ENCODE peak calls at places on chromosomes 3 and 15, in seven cellular contexts. B is A549, C is GM12878, G is upper lobe of left lung, I is transverse colon, H is tibial nerve, K is ovary. O is an unnamed sample.

GRCh38 chr15:74957301-74958035 is 896 bp upstream of the RPP25 start:
- DNase-seq in B (peak; percentile 72), C (no peak), G (peak; percentile 90), I (peak; percentile 67), H (no peak), K (no peak), O (peak; percentile 79)

GRCh38 chr3:81311321-81311720 is 450.1 kb downstream of the GBE1 start:
- DNase-seq in B (no peak), C (no peak), G (no peak), I (no peak), H (no peak), K (no peak), O (no peak)

GRCh38 chr3:37599186-37599585 is 262.5 kb upstream of the CTDSPL start:
- DNase-seq in B (no peak), C (no peak), G (no peak), I (no peak), H (no peak), K (no peak), O (no peak)

GRCh38 chr3:66037986-66038369 is 740 bp downstream of the MAGI1 start:
- DNase-seq in B (no peak), C (no peak), G (peak; percentile 87), I (peak; percentile 22), H (no peak), K (peak; percentile 26), O (no peak)

GRCh38 chr15:101162701-101163483 is 89.0 kb downstream of the CHSY1 start:
- DNase-seq in B (no peak), C (no peak), G (no peak), I (no peak), H (no peak), K (no peak), O (peak; percentile 81)

GRCh38 chr3:123471106-123471505 is 22.2 kb upstream of the ADCY5 start:
- DNase-seq in B (no peak), C (no peak), G (no peak), I (no peak), H (no peak), K (no peak), O (no peak)

GRCh38 chr15:100224206-100225185 is 117.3 kb downstream of the ADAMTS17 start:
- DNase-seq in B (no peak), C (no peak), G (no peak), I (no peak), H (no peak), K (no peak), O (no peak)

GRCh38 chr3:172071780-172072179 is 32.4 kb downstream of the FNDC3B start:
- DNase-seq in B (no peak), C (no peak), G (no peak), I (no peak), H (no peak), K (no peak), O (no peak)

GRCh38 chr3:124552224-124552623 is 178.0 kb upstream of the UMPS start:
- DNase-seq in B (peak; percentile 64), C (no peak), G (no peak), I (peak; percentile 51), H (no peak), K (no peak), O (no peak)
- TF ChIP-seq EP300 in B (no peak), C (no peak), G (no peak), I (no peak), H (no peak), K (no peak), O (no peak)

GRCh38 chr3:194140520-194141414 is 4.8 kb downstream of the HES1 start:
- DNase-seq in B (peak; percentile 54), C (no peak), G (peak; percentile 92), I (peak; percentile 49), H (peak; percentile 16), K (peak; percentile 77), O (peak; percentile 85)
- TF ChIP-seq EP300 in B (no peak), C (no peak), G (peak; percentile 7), I (no peak), H (no peak), K (no peak), O (no peak)

GRCh38 chr3:31667582-31667981 is 134.9 kb downstream of the STT3B start:
- DNase-seq in B (no peak), C (no peak), G (no peak), I (no peak), H (no peak), K (no peak), O (no peak)
- TF ChIP-seq EP300 in B (no peak), C (no peak), G (no peak), I (no peak), H (no peak), K (no peak), O (no peak)

DNA sequence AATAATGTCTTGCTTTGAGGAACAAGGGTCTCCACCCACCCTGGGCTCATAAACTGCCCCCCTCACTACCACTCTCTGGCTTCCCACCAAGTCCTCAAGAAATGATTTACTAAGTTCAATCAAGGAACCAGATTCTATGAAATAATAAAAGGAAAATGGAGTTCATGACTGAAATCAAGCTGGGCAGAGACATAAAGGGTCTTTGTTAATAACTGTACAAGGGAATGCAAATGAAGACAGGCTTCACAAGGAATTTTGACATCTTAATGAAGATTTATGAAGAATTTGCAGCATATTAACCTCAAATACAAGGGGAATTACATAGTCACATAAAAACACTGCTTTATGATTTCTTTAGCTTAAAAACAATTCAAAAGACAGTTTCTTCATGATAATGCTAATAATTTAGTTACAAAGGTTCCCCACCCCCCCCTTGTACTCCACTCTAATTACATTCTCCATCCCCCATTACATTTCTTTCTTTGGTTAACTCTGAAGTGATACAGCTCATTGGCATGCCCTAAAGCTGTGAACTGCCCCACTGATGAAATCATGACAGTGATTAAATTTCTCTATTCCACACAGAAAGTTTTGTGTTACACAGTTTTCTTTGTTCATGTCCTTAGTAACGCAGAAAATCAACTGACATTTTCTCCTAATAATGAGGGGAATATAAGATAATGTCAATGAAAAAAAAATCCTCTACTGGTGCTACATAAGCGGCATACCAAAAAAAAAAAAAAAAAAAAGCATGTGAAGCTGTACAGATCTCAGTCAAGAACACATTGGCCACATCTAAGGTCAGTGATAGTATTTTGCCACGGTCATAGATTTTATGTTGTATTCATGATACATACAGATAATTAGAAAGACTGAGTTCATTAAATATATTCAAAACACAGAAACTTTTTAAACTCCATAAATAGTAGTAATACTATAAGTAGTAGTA is 54.4 kb downstream of the WWTR1 start:
- DNase-seq in B (peak; percentile 64), C (no peak), G (no peak), I (no peak), H (no peak), K (no peak), O (no peak)
- TF ChIP-seq EP300 in B (peak; percentile 20), C (peak; percentile 58), G (no peak), I (no peak), H (no peak), K (no peak), O (no peak)

GRCh38 chr3:175198991-175199390 is 339.9 kb downstream of the NAALADL2 start:
- DNase-seq in B (no peak), C (no peak), G (no peak), I (no peak), H (no peak), K (no peak), O (no peak)
- TF ChIP-seq EP300 in B (no peak), C (no peak), G (no peak), I (no peak), H (no peak), K (no peak), O (no peak)

GRCh38 chr15:93249599-93249998 is 160.6 kb upstream of the RGMA start:
- DNase-seq in B (no peak), C (no peak), G (no peak), I (no peak), H (no peak), K (no peak), O (no peak)
- TF ChIP-seq EP300 in B (no peak), C (no peak), G (no peak), I (no peak), H (no peak), K (no peak), O (no peak)

GRCh38 chr3:30598663-30599545 is 7.5 kb upstream of the TGFBR2 start:
- DNase-seq in B (no peak), C (no peak), G (no peak), I (no peak), H (no peak), K (no peak), O (no peak)

GRCh38 chr3:30600572-30600971 is 5.8 kb upstream of the TGFBR2 start:
- DNase-seq in B (no peak), C (no peak), G (no peak), I (no peak), H (no peak), K (no peak), O (no peak)

GRCh38 chr3:30596161-30596560 is 10.2 kb upstream of the TGFBR2 start:
- DNase-seq in B (no peak), C (no peak), G (no peak), I (no peak), H (no peak), K (no peak), O (no peak)

GRCh38 chr3:30597769-30598134 is 8.6 kb upstream of the TGFBR2 start:
- DNase-seq in B (no peak), C (no peak), G (no peak), I (no peak), H (no peak), K (no peak), O (no peak)

GRCh38 chr3:30597131-30597768 is 9.2 kb upstream of the TGFBR2 start:
- DNase-seq in B (peak; percentile 98), C (no peak), G (no peak), I (no peak), H (no peak), K (no peak), O (no peak)
- TF ChIP-seq EP300 in B (peak; percentile 99), C (no peak), G (peak; percentile 99), I (peak; percentile 82), H (peak; percentile 92), K (no peak), O (peak; percentile 87)

DNA sequence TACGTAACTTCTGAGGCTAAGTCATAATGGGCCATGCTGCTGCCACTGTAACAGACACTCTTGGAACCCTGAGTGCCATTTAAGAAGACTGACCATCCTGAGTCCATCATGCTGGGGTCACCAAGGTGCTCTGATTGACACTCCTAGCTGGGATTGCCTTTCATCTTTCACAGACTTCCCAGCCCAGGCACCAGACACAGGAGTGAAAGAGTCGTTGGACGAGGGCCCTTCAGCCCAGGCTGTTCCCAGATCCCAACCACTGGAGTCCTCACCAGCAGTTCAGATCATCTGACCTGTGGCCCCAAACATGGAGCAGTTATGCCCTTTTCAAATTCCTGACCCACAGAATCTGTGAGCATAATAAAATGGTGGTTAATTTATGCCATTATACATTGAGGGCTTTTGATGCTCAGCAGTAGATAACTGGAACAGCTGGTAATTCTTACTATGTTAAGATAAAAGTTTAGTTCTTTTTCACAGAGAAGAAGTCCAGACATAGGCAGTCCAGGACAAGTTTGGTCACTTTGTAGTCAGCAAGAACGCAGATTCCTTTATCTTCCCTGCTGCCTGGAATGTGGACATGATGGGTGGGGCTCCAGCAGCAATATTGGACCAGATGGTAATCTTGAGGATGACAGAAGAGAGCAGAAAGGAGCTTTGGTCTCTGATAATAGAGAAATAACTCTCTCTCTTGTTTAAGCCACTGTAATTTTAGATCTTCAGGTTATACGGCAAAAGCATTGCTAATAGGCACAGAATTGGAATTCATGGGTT is 7.3 kb upstream of the EHD4 start:
- DNase-seq in B (no peak), C (no peak), G (no peak), I (peak; percentile 33), H (no peak), K (no peak), O (peak; percentile 33)
- TF ChIP-seq EP300 in B (no peak), C (no peak), G (no peak), I (no peak), H (no peak), K (no peak), O (no peak)

O was measured in sigmoid colon.